ENCODE peak calls at places on chromosomes 3 and 15, in six cellular contexts. One of them, this sample, is unnamed.

GRCh38 chr3:119297169-119297568 is 3.0 kb downstream of the ARHGAP31 start:
- DNase-seq in fibroblast of mammary gland: peak
- DNase-seq in keratinocyte: no peak
- DNase-seq in epithelial cell of esophagus: no peak
- DNase-seq in GM12865: no peak
- DNase-seq in H1: no peak
- DNase-seq in this sample: peak

GRCh38 chr3:133991209-133991608 is 38.5 kb downstream of the SLCO2A1 start:
- DNase-seq in keratinocyte: no peak
- DNase-seq in fibroblast of mammary gland: peak
- DNase-seq in epithelial cell of esophagus: peak
- DNase-seq in GM12865: no peak
- DNase-seq in H1: no peak
- DNase-seq in this sample: no peak

GRCh38 chr3:127730666-127731294 is 58.0 kb downstream of the ABTB1 start:
- DNase-seq in epithelial cell of esophagus: no peak
- DNase-seq in fibroblast of mammary gland: no peak
- DNase-seq in H1: no peak
- DNase-seq in GM12865: no peak
- DNase-seq in keratinocyte: no peak
- DNase-seq in this sample: no peak

GRCh38 chr15:63414474-63415201 is 33.0 kb upstream of the CA12 start:
- DNase-seq in fibroblast of mammary gland: no peak
- DNase-seq in keratinocyte: no peak
- DNase-seq in GM12865: no peak
- DNase-seq in epithelial cell of esophagus: peak
- DNase-seq in H1: no peak
- DNase-seq in this sample: no peak

GRCh38 chr3:32743934-32744333 is 58.9 kb downstream of the CNOT10 start:
- DNase-seq in fibroblast of mammary gland: peak
- DNase-seq in epithelial cell of esophagus: no peak
- DNase-seq in keratinocyte: no peak
- DNase-seq in H1: no peak
- DNase-seq in GM12865: no peak
- DNase-seq in this sample: peak

GRCh38 chr3:32216172-32216783 is 22.2 kb upstream of the CMTM8 start:
- DNase-seq in epithelial cell of esophagus: no peak
- DNase-seq in GM12865: no peak
- DNase-seq in H1: no peak
- DNase-seq in fibroblast of mammary gland: no peak
- DNase-seq in keratinocyte: no peak
- DNase-seq in this sample: no peak

GRCh38 chr3:58074997-58075396 is 66.8 kb downstream of the FLNB start:
- DNase-seq in epithelial cell of esophagus: no peak
- DNase-seq in H1: no peak
- DNase-seq in fibroblast of mammary gland: no peak
- DNase-seq in keratinocyte: no peak
- DNase-seq in GM12865: peak
- DNase-seq in this sample: no peak

GRCh38 chr15:51094606-51095569 is at the start of gene TNFAIP8L3:
- DNase-seq in fibroblast of mammary gland: no peak
- DNase-seq in H1: peak
- DNase-seq in keratinocyte: no peak
- DNase-seq in GM12865: no peak
- DNase-seq in epithelial cell of esophagus: peak
- DNase-seq in this sample: no peak

GRCh38 chr3:170278632-170279031 is 56.4 kb downstream of the PRKCI start:
- DNase-seq in H1: no peak
- DNase-seq in GM12865: no peak
- DNase-seq in keratinocyte: no peak
- DNase-seq in fibroblast of mammary gland: no peak
- DNase-seq in epithelial cell of esophagus: no peak
- DNase-seq in this sample: no peak

GRCh38 chr3:53426918-53427317 is 67.5 kb upstream of the CACNA1D start:
- DNase-seq in keratinocyte: no peak
- DNase-seq in fibroblast of mammary gland: no peak
- DNase-seq in H1: no peak
- DNase-seq in epithelial cell of esophagus: no peak
- DNase-seq in GM12865: no peak
- DNase-seq in this sample: no peak

GRCh38 chr15:71149645-71150557 is 34.6 kb downstream of the THSD4 start:
- DNase-seq in fibroblast of mammary gland: no peak
- DNase-seq in H1: no peak
- DNase-seq in GM12865: no peak
- DNase-seq in epithelial cell of esophagus: no peak
- DNase-seq in keratinocyte: no peak
- DNase-seq in this sample: no peak

GRCh38 chr3:172268896-172269295 is 179.4 kb downstream of the GHSR start:
- DNase-seq in H1: no peak
- DNase-seq in GM12865: no peak
- DNase-seq in fibroblast of mammary gland: no peak
- DNase-seq in keratinocyte: no peak
- DNase-seq in epithelial cell of esophagus: no peak
- DNase-seq in this sample: peak

GRCh38 chr3:183178833-183179549 is 16.5 kb upstream of the LAMP3 start:
- DNase-seq in GM12865: peak
- DNase-seq in epithelial cell of esophagus: peak
- DNase-seq in keratinocyte: no peak
- DNase-seq in fibroblast of mammary gland: peak
- DNase-seq in H1: peak
- DNase-seq in this sample: peak

GRCh38 chr3:192336286-192336685 is 391.1 kb downstream of the FGF12 start:
- DNase-seq in epithelial cell of esophagus: no peak
- DNase-seq in H1: no peak
- DNase-seq in fibroblast of mammary gland: no peak
- DNase-seq in GM12865: no peak
- DNase-seq in keratinocyte: no peak
- DNase-seq in this sample: peak

GRCh38 chr3:160768031-160768430 is 12.0 kb downstream of the PPM1L start:
- DNase-seq in fibroblast of mammary gland: no peak
- DNase-seq in H1: no peak
- DNase-seq in epithelial cell of esophagus: no peak
- DNase-seq in keratinocyte: no peak
- DNase-seq in GM12865: no peak
- DNase-seq in this sample: no peak

GRCh38 chr15:60426870-60427528 is 29.2 kb upstream of the ANXA2 start:
- DNase-seq in fibroblast of mammary gland: peak
- DNase-seq in GM12865: no peak
- DNase-seq in epithelial cell of esophagus: peak
- DNase-seq in keratinocyte: no peak
- DNase-seq in H1: no peak
- DNase-seq in this sample: peak

GRCh38 chr3:141368062-141368924 is at the start of gene ZBTB38:
- DNase-seq in epithelial cell of esophagus: peak
- DNase-seq in H1: peak
- DNase-seq in keratinocyte: peak
- DNase-seq in GM12865: peak
- DNase-seq in fibroblast of mammary gland: peak
- DNase-seq in this sample: peak

GRCh38 chr3:64109438-64109837 is 86.1 kb upstream of the PSMD6 start:
- DNase-seq in keratinocyte: no peak
- DNase-seq in epithelial cell of esophagus: peak
- DNase-seq in GM12865: no peak
- DNase-seq in fibroblast of mammary gland: no peak
- DNase-seq in H1: no peak
- DNase-seq in this sample: no peak

GRCh38 chr3:128551464-128551863 is 58.5 kb upstream of the GATA2 start:
- DNase-seq in epithelial cell of esophagus: no peak
- DNase-seq in keratinocyte: no peak
- DNase-seq in fibroblast of mammary gland: no peak
- DNase-seq in GM12865: no peak
- DNase-seq in H1: peak
- DNase-seq in this sample: no peak

GRCh38 chr3:135412475-135412874 is 553.1 kb upstream of the PPP2R3A start:
- DNase-seq in epithelial cell of esophagus: no peak
- DNase-seq in fibroblast of mammary gland: no peak
- DNase-seq in keratinocyte: no peak
- DNase-seq in GM12865: no peak
- DNase-seq in H1: no peak
- DNase-seq in this sample: no peak

GRCh38 chr15:49424954-49425353 is 1.9 kb downstream of the FGF7 start:
- DNase-seq in keratinocyte: no peak
- DNase-seq in fibroblast of mammary gland: peak
- DNase-seq in GM12865: no peak
- DNase-seq in H1: no peak
- DNase-seq in epithelial cell of esophagus: no peak
- DNase-seq in this sample: no peak

GRCh38 chr3:8458711-8459110 is 42.9 kb upstream of the LMCD1 start:
- DNase-seq in epithelial cell of esophagus: no peak
- DNase-seq in fibroblast of mammary gland: peak
- DNase-seq in H1: no peak
- DNase-seq in GM12865: no peak
- DNase-seq in keratinocyte: no peak
- DNase-seq in this sample: no peak

GRCh38 chr15:97672586-97672985 is 287.9 kb upstream of the ARRDC4 start:
- DNase-seq in fibroblast of mammary gland: no peak
- DNase-seq in epithelial cell of esophagus: no peak
- DNase-seq in GM12865: no peak
- DNase-seq in keratinocyte: no peak
- DNase-seq in H1: no peak
- DNase-seq in this sample: no peak

GRCh38 chr15:55334371-55334770 is 15.3 kb downstream of the PIGB start:
- DNase-seq in fibroblast of mammary gland: peak
- DNase-seq in H1: no peak
- DNase-seq in epithelial cell of esophagus: no peak
- DNase-seq in keratinocyte: no peak
- DNase-seq in GM12865: no peak
- DNase-seq in this sample: no peak

GRCh38 chr15:92955706-92956105 is 55.6 kb downstream of the CHD2 start:
- DNase-seq in fibroblast of mammary gland: no peak
- DNase-seq in keratinocyte: no peak
- DNase-seq in epithelial cell of esophagus: no peak
- DNase-seq in H1: no peak
- DNase-seq in GM12865: no peak
- DNase-seq in this sample: no peak

DNA sequence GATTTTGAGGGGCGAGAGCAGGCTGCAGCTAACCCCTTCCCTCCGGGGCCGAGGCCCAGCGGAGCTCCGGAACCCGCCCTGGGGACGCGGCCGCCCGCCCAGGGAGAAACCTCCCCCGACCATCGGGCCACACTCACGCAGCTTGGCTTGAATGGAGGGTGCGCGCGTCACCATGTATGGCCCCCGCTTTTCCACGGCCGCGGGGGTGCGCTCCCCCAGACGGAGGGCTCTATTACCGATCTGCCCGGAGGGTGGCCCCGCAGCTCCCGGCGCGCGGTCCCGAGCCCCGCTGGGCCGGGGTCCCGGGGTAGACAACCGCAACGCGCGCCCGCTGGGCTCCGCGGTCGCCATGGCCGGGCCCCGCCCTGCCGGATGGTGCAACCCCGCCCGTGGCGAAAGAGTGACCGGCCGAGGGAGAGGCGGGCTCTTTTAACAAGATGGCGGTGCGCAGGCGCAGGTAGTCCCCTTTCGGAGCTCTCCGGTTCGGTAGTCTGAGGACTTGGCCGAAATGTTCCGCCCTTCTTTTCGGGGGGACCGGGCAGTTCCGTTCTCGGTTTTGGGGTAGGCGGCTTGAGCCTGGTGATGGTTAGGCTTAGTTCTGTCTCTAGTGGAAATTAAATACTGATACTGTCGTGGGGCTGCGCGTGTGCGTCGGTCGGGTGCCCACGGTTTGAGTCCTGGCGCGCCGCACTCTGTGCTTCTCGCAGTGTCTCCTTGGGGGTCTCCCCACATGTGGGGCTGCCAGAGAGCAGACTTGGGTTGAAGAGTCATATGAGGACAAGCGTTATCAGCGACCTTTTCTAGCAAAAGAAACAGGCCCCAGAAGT is at the start of gene FAM219B:
- DNase-seq in GM12865: peak
- DNase-seq in fibroblast of mammary gland: peak
- DNase-seq in epithelial cell of esophagus: peak
- DNase-seq in H1: peak
- DNase-seq in keratinocyte: no peak
- DNase-seq in this sample: peak
- TF ChIP-seq CTCF in GM12865: no peak
- TF ChIP-seq CTCF in fibroblast of mammary gland: no peak
- TF ChIP-seq CTCF in epithelial cell of esophagus: no peak
- TF ChIP-seq CTCF in H1: no peak
- TF ChIP-seq CTCF in keratinocyte: no peak
- TF ChIP-seq CTCF in this sample: no peak

GRCh38 chr15:68348064-68348463 is 70.5 kb downstream of the FEM1B start:
- DNase-seq in keratinocyte: no peak
- DNase-seq in H1: no peak
- DNase-seq in GM12865: no peak
- DNase-seq in fibroblast of mammary gland: peak
- DNase-seq in epithelial cell of esophagus: no peak
- DNase-seq in this sample: no peak
- H3K4me3 ChIP-seq in keratinocyte: no peak
- H3K4me3 ChIP-seq in H1: no peak
- H3K4me3 ChIP-seq in GM12865: no peak
- H3K4me3 ChIP-seq in fibroblast of mammary gland: no peak
- H3K4me3 ChIP-seq in epithelial cell of esophagus: no peak
- H3K4me3 ChIP-seq in this sample: no peak

GRCh38 chr15:78355185-78355584 is 15.0 kb downstream of the CRABP1 start:
- DNase-seq in H1: no peak
- DNase-seq in fibroblast of mammary gland: no peak
- DNase-seq in keratinocyte: no peak
- DNase-seq in GM12865: no peak
- DNase-seq in epithelial cell of esophagus: no peak
- DNase-seq in this sample: no peak

GRCh38 chr15:78358114-78358513 is 18.0 kb downstream of the CRABP1 start:
- DNase-seq in GM12865: no peak
- DNase-seq in epithelial cell of esophagus: no peak
- DNase-seq in H1: no peak
- DNase-seq in fibroblast of mammary gland: peak
- DNase-seq in keratinocyte: no peak
- DNase-seq in this sample: peak

GRCh38 chr15:78350058-78350457 is 9.9 kb downstream of the CRABP1 start:
- DNase-seq in H1: no peak
- DNase-seq in GM12865: no peak
- DNase-seq in fibroblast of mammary gland: no peak
- DNase-seq in keratinocyte: no peak
- DNase-seq in epithelial cell of esophagus: no peak
- DNase-seq in this sample: no peak

GRCh38 chr15:78351539-78351938 is 11.4 kb downstream of the CRABP1 start:
- DNase-seq in keratinocyte: no peak
- DNase-seq in fibroblast of mammary gland: no peak
- DNase-seq in H1: no peak
- DNase-seq in epithelial cell of esophagus: no peak
- DNase-seq in GM12865: no peak
- DNase-seq in this sample: no peak

DNA sequence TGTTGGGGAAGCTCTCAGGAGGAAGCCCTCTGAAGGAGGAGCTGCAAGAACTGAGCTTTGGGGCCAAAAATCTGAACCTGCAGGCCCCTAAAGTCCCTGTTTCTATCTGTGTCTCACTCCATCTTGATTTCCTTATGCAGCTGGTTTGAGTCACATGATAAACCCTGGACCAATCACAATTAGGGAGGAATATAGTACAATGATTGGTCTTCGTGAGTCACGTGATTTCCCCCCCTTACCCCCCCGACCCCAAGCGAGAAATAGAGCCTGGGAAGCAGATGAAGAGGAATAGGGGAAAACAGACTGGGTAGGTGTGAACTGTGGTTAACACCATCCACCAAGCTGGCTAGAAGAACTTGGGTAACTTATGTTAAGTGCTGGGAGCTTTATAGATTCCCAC is 12.9 kb downstream of the CRABP1 start:
- DNase-seq in fibroblast of mammary gland: peak
- DNase-seq in GM12865: peak
- DNase-seq in epithelial cell of esophagus: no peak
- DNase-seq in keratinocyte: no peak
- DNase-seq in H1: no peak
- DNase-seq in this sample: peak
- TF ChIP-seq CTCF in fibroblast of mammary gland: no peak
- TF ChIP-seq CTCF in GM12865: no peak
- TF ChIP-seq CTCF in epithelial cell of esophagus: no peak
- TF ChIP-seq CTCF in keratinocyte: no peak
- TF ChIP-seq CTCF in H1: no peak
- TF ChIP-seq CTCF in this sample: no peak

GRCh38 chr3:150082898-150083652 is 112.4 kb upstream of the PFN2 start:
- DNase-seq in fibroblast of mammary gland: no peak
- DNase-seq in GM12865: no peak
- DNase-seq in keratinocyte: no peak
- DNase-seq in epithelial cell of esophagus: no peak
- DNase-seq in H1: no peak
- DNase-seq in this sample: no peak
- H3K4me3 ChIP-seq in fibroblast of mammary gland: peak
- H3K4me3 ChIP-seq in GM12865: no peak
- H3K4me3 ChIP-seq in keratinocyte: peak
- H3K4me3 ChIP-seq in epithelial cell of esophagus: no peak
- H3K4me3 ChIP-seq in H1: no peak
- H3K4me3 ChIP-seq in this sample: peak

This sample was measured in choroid plexus epithelial cell.